ENCODE peak calls at places on chromosomes 2 and 18, in four cellular contexts. K is HCT116, L is HepG2, E is K562. J is an unnamed sample.

GRCh38 chr2:157722580-157723234 is 94.0 kb upstream of the ACVR1C start:
- DNase-seq in L (no peak), K (peak), E (peak), J (no peak)

GRCh38 chr2:130352229-130352628 is 3.6 kb upstream of the PTPN18 start:
- DNase-seq in K (no peak), L (no peak), E (no peak), J (no peak)

GRCh38 chr2:43777306-43777926 is 3.6 kb downstream of the DYNC2LI1 start:
- DNase-seq in E (no peak), K (no peak), L (no peak), J (no peak)

GRCh38 chr18:68721681-68722583 is 7.0 kb upstream of the TMX3 start:
- DNase-seq in K (no peak), L (no peak), E (no peak), J (no peak)

GRCh38 chr2:128449226-128450061 is 130.8 kb upstream of the HS6ST1 start:
- DNase-seq in K (no peak), E (no peak), L (no peak), J (no peak)

GRCh38 chr2:166727105-166727504 is 161.2 kb upstream of the XIRP2 start:
- DNase-seq in E (no peak), K (no peak), L (no peak), J (no peak)

GRCh38 chr18:46035701-46036680 is 36.1 kb downstream of the PSTPIP2 start:
- DNase-seq in K (no peak), L (no peak), E (no peak), J (no peak)

GRCh38 chr2:26740890-26741302 is 23.2 kb upstream of the SLC35F6 start:
- DNase-seq in L (no peak), K (no peak), E (peak), J (peak)

GRCh38 chr18:57660961-57661360 is 39.3 kb upstream of the NARS1 start:
- DNase-seq in E (peak), L (no peak), K (no peak), J (no peak)

GRCh38 chr2:70473101-70473722 is 80.4 kb downstream of the TGFA start:
- DNase-seq in K (no peak), E (no peak), L (no peak), J (no peak)

GRCh38 chr2:160747771-160748170 is 254.2 kb upstream of the RBMS1 start:
- DNase-seq in E (no peak), K (no peak), L (no peak), J (no peak)

GRCh38 chr2:45813003-45813601 is 161.6 kb downstream of the PRKCE start:
- DNase-seq in K (no peak), L (no peak), E (no peak), J (no peak)

GRCh38 chr2:77457665-77458064 is 64.5 kb downstream of the LRRTM4 start:
- DNase-seq in L (no peak), K (no peak), E (no peak), J (no peak)

GRCh38 chr2:131027566-131028528 is 65.4 kb downstream of the FAM168B start:
- DNase-seq in E (no peak), L (no peak), K (no peak), J (no peak)

GRCh38 chr2:170836027-170836426 is 19.3 kb downstream of the GAD1 start:
- DNase-seq in E (no peak), K (no peak), L (no peak), J (no peak)

GRCh38 chr2:69483024-69483423 is 45.8 kb upstream of the NFU1 start:
- DNase-seq in E (no peak), K (no peak), L (no peak), J (no peak)

GRCh38 chr2:223835701-223836532 is 1.5 kb downstream of the AP1S3 start:
- DNase-seq in K (no peak), E (no peak), L (no peak), J (no peak)

GRCh38 chr2:210762604-210763588 is 206.5 kb downstream of the CPS1 start:
- DNase-seq in E (no peak), K (no peak), L (no peak), J (peak)

GRCh38 chr2:25109822-25110221 is 58.6 kb downstream of the POMC start:
- DNase-seq in K (no peak), L (no peak), E (no peak), J (no peak)

GRCh38 chr2:31038385-31038784 is 99.9 kb downstream of the GALNT14 start:
- DNase-seq in E (peak), K (no peak), L (peak), J (peak)

GRCh38 chr18:74947417-74947816 is 261.5 kb downstream of the PTGR3 start:
- DNase-seq in L (no peak), K (no peak), E (no peak), J (peak)

GRCh38 chr18:7847988-7848387 is 280.9 kb downstream of the PTPRM start:
- DNase-seq in K (no peak), E (no peak), L (no peak), J (no peak)

GRCh38 chr2:182165196-182165595 is 179.5 kb downstream of the PPP1R1C start:
- DNase-seq in E (no peak), K (no peak), L (no peak), J (no peak)

GRCh38 chr18:2083691-2084090 is 487.6 kb downstream of the METTL4 start:
- DNase-seq in E (peak), L (no peak), K (no peak), J (peak)

GRCh38 chr2:19532797-19533196 is 174.4 kb upstream of the OSR1 start:
- DNase-seq in K (no peak), L (no peak), E (no peak), J (no peak)

GRCh38 chr2:221596192-221596591 is 24.1 kb upstream of the EPHA4 start:
- DNase-seq in K (no peak), E (no peak), L (no peak), J (no peak)

GRCh38 chr2:209790066-209790728 is 18.6 kb downstream of the UNC80 start:
- DNase-seq in K (no peak), L (no peak), E (no peak), J (no peak)

GRCh38 chr2:96529376-96530143 is 7.0 kb upstream of the ARID5A start:
- DNase-seq in K (no peak), E (no peak), L (no peak), J (no peak)

GRCh38 chr18:7908686-7909299 is 341.7 kb downstream of the PTPRM start:
- DNase-seq in L (no peak), E (no peak), K (no peak), J (no peak)

GRCh38 chr18:78086931-78087330 is 837.3 kb downstream of the GALR1 start:
- DNase-seq in K (no peak), E (no peak), L (no peak), J (no peak)

GRCh38 chr18:55073116-55073515 is 113.9 kb upstream of the CCDC68 start:
- DNase-seq in E (no peak), K (no peak), L (no peak), J (no peak)

GRCh38 chr2:67790622-67791021 is 272.2 kb downstream of the C1D start:
- DNase-seq in L (no peak), E (no peak), K (no peak), J (no peak)

GRCh38 chr2:236896677-236897076 is 189.0 kb upstream of the COPS8 start:
- DNase-seq in L (no peak), K (no peak), E (no peak), J (no peak)

GRCh38 chr2:48092846-48093498 is 186.7 kb upstream of the FBXO11 start:
- DNase-seq in E (no peak), K (no peak), L (no peak), J (no peak)

GRCh38 chr2:113197347-113198047 is 23.7 kb downstream of the PSD4 start:
- DNase-seq in K (no peak), E (no peak), L (no peak), J (no peak)

GRCh38 chr2:160220545-160221009 is 20.5 kb upstream of the ITGB6 start:
- DNase-seq in E (no peak), K (no peak), L (no peak), J (no peak)

DNA sequence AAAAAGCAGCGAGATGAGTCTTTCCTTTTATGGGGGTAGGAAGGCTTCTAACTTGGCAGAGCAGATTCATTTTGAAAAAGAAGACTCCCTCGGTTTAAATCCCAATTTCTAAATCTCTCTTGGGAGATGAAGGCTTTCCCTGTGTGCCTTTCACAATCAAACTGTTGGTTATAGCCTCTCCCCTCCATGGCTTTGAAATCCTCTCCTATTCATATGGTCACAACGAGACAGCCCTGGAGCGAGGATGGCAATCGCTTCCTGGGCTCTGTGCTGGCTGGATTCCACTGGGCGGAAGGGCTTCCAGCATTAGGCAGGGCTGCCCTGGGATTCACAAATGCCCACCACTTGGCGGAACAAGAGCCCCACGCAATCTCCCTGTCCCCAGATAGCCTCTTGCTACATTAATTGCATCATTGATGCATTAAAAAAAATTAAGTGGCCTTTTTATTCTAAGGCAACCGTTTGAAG is 1.6 kb downstream of the CAVIN2 start:
- DNase-seq in L (peak), E (peak), K (no peak), J (peak)
- TF ChIP-seq ATF3 in L (no peak), E (no peak), K (no peak), J (no peak)

DNA sequence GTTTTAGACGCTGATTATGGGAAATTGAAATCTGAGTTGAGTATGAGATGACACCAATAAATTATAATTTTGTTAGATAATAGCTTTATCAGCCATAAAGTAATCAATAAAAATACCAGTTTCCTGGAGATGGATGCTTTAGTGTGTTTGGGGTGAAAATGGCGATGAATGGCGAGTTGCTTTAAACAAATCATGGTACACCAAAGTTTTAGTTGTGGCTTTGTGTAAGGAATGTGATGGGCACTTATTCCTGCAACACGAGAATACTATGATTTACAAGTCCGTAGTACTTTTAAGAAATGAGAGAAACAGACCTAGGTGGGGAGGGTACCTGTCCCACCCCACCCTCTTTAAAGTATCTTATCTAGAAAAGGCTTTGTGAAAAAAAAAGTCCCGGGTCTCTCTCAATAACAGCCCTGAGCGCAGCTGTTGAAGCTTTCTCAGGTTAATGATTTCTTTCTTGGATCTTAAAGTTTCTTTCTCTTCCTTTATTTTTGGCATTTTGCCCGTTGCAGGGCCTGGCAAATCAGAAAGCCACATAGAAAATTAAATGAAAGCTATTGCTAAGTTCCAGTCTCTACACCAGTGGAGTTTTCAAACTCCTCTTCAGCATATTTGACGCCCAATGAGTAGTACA is 1.5 kb upstream of the RRM2 start:
- DNase-seq in E (peak), K (no peak), L (peak), J (no peak)
- TF ChIP-seq ATF3 in E (no peak), K (no peak), L (no peak), J (no peak)

GRCh38 chr2:201150454-201151020 is 32.4 kb upstream of the CASP10 start:
- DNase-seq in K (no peak), L (no peak), E (peak), J (no peak)

GRCh38 chr2:201148434-201148833 is 32.5 kb downstream of the CFLAR start:
- DNase-seq in E (no peak), K (no peak), L (no peak), J (no peak)

GRCh38 chr2:201151127-201152074 is 31.5 kb upstream of the CASP10 start:
- DNase-seq in E (no peak), L (peak), K (peak), J (no peak)

GRCh38 chr2:201152517-201152916 is 30.4 kb upstream of the CASP10 start:
- DNase-seq in K (no peak), E (no peak), L (no peak), J (no peak)

GRCh38 chr2:201149064-201149820 is 33.3 kb downstream of the CFLAR start:
- DNase-seq in L (peak), E (no peak), K (peak), J (no peak)
- TF ChIP-seq ATF3 in L (peak), E (no peak), K (no peak), J (no peak)

GRCh38 chr2:134911386-134911785 is 7.2 kb upstream of the CCNT2 start:
- DNase-seq in K (no peak), L (no peak), E (no peak), J (no peak)
- TF ChIP-seq ATF3 in K (no peak), L (no peak), E (no peak), J (no peak)

DNA sequence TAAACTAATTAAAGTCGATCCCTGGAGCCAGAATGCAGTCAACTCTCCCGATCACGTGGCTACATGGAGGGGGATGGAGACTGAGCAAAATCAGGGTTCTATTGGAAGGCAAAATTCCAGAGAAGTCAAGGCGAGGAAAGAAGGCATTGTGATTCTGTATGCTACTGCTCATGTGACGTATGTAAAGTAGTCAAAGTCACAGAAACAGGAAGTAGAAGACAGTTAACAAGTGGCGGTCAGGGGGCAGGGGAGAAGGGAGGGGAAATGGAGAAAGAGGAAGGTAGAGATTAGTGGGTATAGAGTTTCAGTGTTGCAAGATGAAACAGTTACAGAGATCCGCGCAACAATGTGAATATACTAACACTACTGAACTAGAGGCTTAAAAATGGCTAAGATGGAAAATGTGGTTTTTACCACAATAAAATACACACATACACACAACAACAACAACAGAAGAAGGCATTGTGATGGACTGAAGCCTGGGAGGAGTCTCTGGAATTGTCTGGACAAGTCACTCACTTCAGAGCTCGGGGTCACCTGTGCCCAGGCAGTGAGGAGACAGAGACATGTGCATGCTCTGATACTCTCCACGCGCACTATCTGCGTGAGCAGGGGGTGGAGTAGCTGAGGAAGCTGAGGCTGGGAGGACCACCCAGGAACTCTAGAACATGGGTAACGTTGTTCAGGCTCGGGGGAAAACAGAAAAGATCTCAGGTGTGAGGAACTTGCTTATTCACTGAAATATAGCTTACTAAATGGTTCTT is 89.9 kb upstream of the CDCA7 start:
- DNase-seq in E (peak), L (no peak), K (no peak), J (no peak)
- TF ChIP-seq ATF3 in E (no peak), L (no peak), K (no peak), J (no peak)

DNA sequence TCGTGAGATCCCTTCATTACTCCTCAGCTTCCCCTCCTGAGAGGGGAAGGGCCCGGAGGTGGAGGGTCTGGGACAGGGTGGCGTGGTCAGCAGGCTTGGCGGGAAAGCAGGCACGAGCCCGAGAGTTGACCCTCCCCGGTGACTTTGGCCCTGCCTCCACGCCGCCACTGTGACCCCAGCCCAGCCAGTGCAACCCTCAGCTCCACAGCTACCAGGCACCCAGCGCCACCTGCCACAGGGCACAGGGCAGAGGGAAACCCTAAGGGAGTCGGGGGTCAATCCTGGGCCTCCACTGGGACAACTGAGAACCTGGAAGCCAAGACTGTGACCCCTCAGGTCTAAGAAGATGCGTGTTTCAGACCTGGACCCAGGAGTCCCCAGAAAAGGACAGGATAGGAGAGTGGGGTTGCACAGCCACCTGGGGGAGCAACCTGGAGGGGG is 4.0 kb downstream of the ESPNL start:
- DNase-seq in E (no peak), L (no peak), K (no peak), J (no peak)
- TF ChIP-seq ATF3 in E (no peak), L (no peak), K (no peak), J (no peak)

DNA sequence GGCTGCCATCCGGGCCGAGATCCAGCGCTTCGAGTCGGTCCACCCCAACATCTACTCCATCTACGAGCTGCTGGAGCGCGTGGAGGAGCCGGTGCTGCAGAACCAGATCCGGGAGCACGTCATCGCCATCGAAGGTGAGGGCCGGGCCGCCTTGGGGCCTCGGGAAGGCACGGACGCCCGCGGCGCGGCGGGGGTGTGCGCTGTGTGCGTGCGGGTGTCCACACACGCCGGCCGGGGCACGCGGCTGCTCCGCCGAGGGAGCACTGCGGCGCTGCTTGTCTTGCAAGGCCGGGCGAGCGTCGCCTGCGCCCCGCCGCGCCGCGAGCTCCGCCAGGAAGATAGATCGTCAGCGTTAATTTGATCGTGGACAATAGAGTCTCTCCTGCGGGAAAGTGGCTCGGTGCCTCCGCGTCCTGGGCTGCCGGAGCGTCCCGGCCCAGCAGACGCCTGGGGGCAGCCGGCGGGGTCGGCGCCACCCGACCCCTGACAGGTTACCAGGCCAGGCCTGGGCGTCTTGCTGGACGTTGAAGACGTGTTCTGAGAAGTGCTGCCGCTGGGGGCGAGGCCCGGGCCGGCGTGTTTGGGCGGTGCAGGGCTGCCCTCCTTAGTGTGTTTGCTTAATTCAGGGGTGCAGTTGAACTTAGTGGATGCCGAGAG is 1.0 kb downstream of the AGAP1 start:
- DNase-seq in E (peak), L (no peak), K (no peak), J (no peak)
- TF ChIP-seq ATF3 in E (no peak), L (no peak), K (no peak), J (no peak)

J was measured in WTC11.